ENCODE peak calls at places on chromosomes 6 and 20, in seven cellular contexts. Q is neural crest cell; L is OCI-LY7; A is mucosa of gallbladder; P is activated naive CD8-positive, alpha-beta T cell treated with anti-CD3 and anti-CD28 coated beads, Interleukin-2, amount 10 ng/mL, durations not matched to agents 7 days and 5 days; W is effector CD4-positive, alpha-beta T cell; Z is hepatocyte. E is an unnamed sample.

GRCh38 chr6:160030103-160030502 is 61.2 kb downstream of the IGF2R start:
- DNase-seq in Q (no peak), L (no peak), A (peak; percentile 81), P (no peak), W (no peak), Z (peak; percentile 86), E (no peak)

GRCh38 chr6:156809034-156809433 is 31.9 kb downstream of the ARID1B start:
- DNase-seq in Q (no peak), L (peak; percentile 80), A (no peak), P (no peak), W (no peak), Z (no peak), E (peak; percentile 54)

GRCh38 chr6:118992186-118992795 is 57.3 kb upstream of the MCM9 start:
- DNase-seq in Q (no peak), L (no peak), A (no peak), P (no peak), W (no peak), Z (no peak), E (no peak)

GRCh38 chr20:50624351-50625016 is 66.9 kb downstream of the RIPOR3 start:
- DNase-seq in Q (no peak), L (peak; percentile 53), A (peak; percentile 76), P (no peak), W (no peak), Z (no peak), E (no peak)

GRCh38 chr6:39686980-39687379 is 38.2 kb downstream of the KIF6 start:
- DNase-seq in Q (no peak), L (no peak), A (no peak), P (no peak), W (no peak), Z (no peak), E (no peak)

GRCh38 chr6:15715060-15715459 is 52.2 kb upstream of the DTNBP1 start:
- DNase-seq in Q (no peak), L (no peak), A (no peak), P (no peak), W (no peak), Z (no peak), E (no peak)

GRCh38 chr20:64073476-64074183 is 5.7 kb downstream of the RGS19 start:
- DNase-seq in Q (no peak), L (no peak), A (no peak), P (no peak), W (no peak), Z (no peak), E (no peak)

GRCh38 chr20:50303573-50304500 is 113.2 kb downstream of the CEBPB start:
- DNase-seq in Q (no peak), L (no peak), A (peak; percentile 89), P (no peak), W (no peak), Z (peak; percentile 87), E (no peak)

GRCh38 chr6:98827295-98828159 is 6.8 kb upstream of the POU3F2 start:
- DNase-seq in Q (peak; percentile 65), L (no peak), A (no peak), P (no peak), W (no peak), Z (no peak), E (no peak)

GRCh38 chr6:138514860-138515540 is 15.7 kb upstream of the NHSL1 start:
- DNase-seq in Q (no peak), L (no peak), A (no peak), P (peak; percentile 55), W (no peak), Z (no peak), E (peak; percentile 8)

GRCh38 chr6:139904158-139904533 is 529.7 kb upstream of the CITED2 start:
- DNase-seq in Q (no peak), L (no peak), A (no peak), P (no peak), W (no peak), Z (no peak), E (no peak)

GRCh38 chr6:3516094-3516493 is 59.2 kb upstream of the SLC22A23 start:
- DNase-seq in Q (no peak), L (no peak), A (no peak), P (no peak), W (no peak), Z (peak; percentile 31), E (no peak)

GRCh38 chr20:12372557-12372956 is 454.9 kb downstream of the BTBD3 start:
- DNase-seq in Q (no peak), L (no peak), A (no peak), P (no peak), W (no peak), Z (no peak), E (no peak)